ENCODE peak calls at places on chromosomes 6 and 20, in seven cellular contexts. L is ureter; P is naive B cell; J is AML-193; T is C1 segment of cervical spinal cord; U is CD8-positive, alpha-beta memory T cell; G is esophagus squamous epithelium. O is an unnamed sample.

GRCh38 chr20:46152824-46153586 is 34.9 kb downstream of the CD40 start:
- DNase-seq in P (no peak), L (no peak), T (no peak), G (no peak), J (no peak), U (no peak), O (no peak)

GRCh38 chr6:108798672-108799355 is 49.4 kb upstream of the ARMC2 start:
- DNase-seq in P (no peak), G (no peak), J (peak), L (no peak), U (peak), T (peak), O (peak)

GRCh38 chr6:129875610-129876515 is 14.7 kb upstream of the TMEM244 start:
- DNase-seq in P (peak), U (no peak), J (no peak), L (no peak), T (no peak), G (no peak), O (no peak)

GRCh38 chr6:356828-357251 is 34.7 kb upstream of the IRF4 start:
- DNase-seq in G (no peak), J (no peak), L (no peak), P (peak), T (no peak), U (no peak), O (no peak)

GRCh38 chr6:13924949-13925881 is at the start of gene RNF182:
- DNase-seq in G (no peak), J (no peak), T (no peak), P (peak), L (no peak), U (no peak), O (no peak)

GRCh38 chr6:72218125-72218524 is 331.8 kb downstream of the RIMS1 start:
- DNase-seq in U (no peak), G (no peak), L (no peak), T (peak), J (peak), P (no peak), O (no peak)

GRCh38 chr6:140285998-140286690 is 911.7 kb upstream of the CITED2 start:
- DNase-seq in P (no peak), J (no peak), L (no peak), G (no peak), T (no peak), U (no peak), O (no peak)

GRCh38 chr20:57474816-57475215 is 50.1 kb downstream of the CTCFL start:
- DNase-seq in T (no peak), U (no peak), G (no peak), P (peak), L (no peak), J (no peak), O (no peak)

GRCh38 chr6:81465859-81466258 is 286.6 kb downstream of the TENT5A start:
- DNase-seq in P (no peak), G (no peak), T (no peak), J (peak), L (no peak), U (no peak), O (no peak)

GRCh38 chr6:138988469-138988834 is 399 bp upstream of the REPS1 start:
- DNase-seq in L (no peak), T (no peak), P (no peak), U (no peak), G (no peak), J (no peak), O (no peak)

GRCh38 chr20:47546184-47547033 is 44.7 kb downstream of the NCOA3 start:
- DNase-seq in U (no peak), L (no peak), T (no peak), J (no peak), P (no peak), G (no peak), O (no peak)

GRCh38 chr6:56004421-56004820 is 129.0 kb upstream of the BMP5 start:
- DNase-seq in G (no peak), J (no peak), L (no peak), T (no peak), P (no peak), U (no peak), O (no peak)

GRCh38 chr20:48723308-48724264 is 104.2 kb downstream of the PREX1 start:
- DNase-seq in J (no peak), T (peak), G (no peak), P (no peak), U (no peak), L (no peak), O (no peak)

GRCh38 chr6:41451515-41452163 is 94.5 kb upstream of the FOXP4 start:
- DNase-seq in G (no peak), U (no peak), P (no peak), L (peak), J (no peak), T (no peak), O (no peak)

GRCh38 chr20:45114465-45115385 is at the start of gene WFDC5:
- DNase-seq in T (no peak), G (no peak), U (no peak), J (no peak), P (no peak), L (peak), O (no peak)

GRCh38 chr6:36851149-36851614 is 11.9 kb upstream of the CPNE5 start:
- DNase-seq in T (no peak), J (peak), P (peak), L (peak), G (no peak), U (peak), O (peak)

O was measured in effector CD4-positive, alpha-beta T cell.